ENCODE peak calls at places on chromosomes 1 and 21, in six cellular contexts. E is adipocyte, D is A673, U is spleen, Y is stomach, A is left lung. G is an unnamed sample.

GRCh38 chr1:223531742-223532341 is 133.7 kb downstream of the CAPN8 start:
- DNase-seq in E (peak; percentile 22), D (peak; percentile 70), U (no peak), Y (peak; percentile 75), A (no peak), G (no peak)

GRCh38 chr1:95716097-95716496 is 482.1 kb downstream of the RWDD3 start:
- DNase-seq in E (no peak), D (no peak), U (no peak), Y (no peak), A (no peak), G (no peak)

GRCh38 chr1:43054961-43055360 is 96.3 kb upstream of the SLC2A1 start:
- DNase-seq in E (no peak), D (no peak), U (no peak), Y (no peak), A (no peak), G (no peak)

GRCh38 chr1:226638001-226638601 is 89.5 kb downstream of the STUM start:
- DNase-seq in E (no peak), D (no peak), U (peak; percentile 71), Y (no peak), A (peak; percentile 58), G (peak; percentile 6)

GRCh38 chr1:54284781-54285563 is 85.0 kb downstream of the MRPL37 start:
- DNase-seq in E (no peak), D (no peak), U (no peak), Y (no peak), A (no peak), G (no peak)

GRCh38 chr1:56148466-56149193 is 430.7 kb downstream of the PLPP3 start:
- DNase-seq in E (no peak), D (peak; percentile 9), U (no peak), Y (no peak), A (no peak), G (no peak)

GRCh38 chr1:155012052-155012546 is 9.5 kb downstream of the ZBTB7B start:
- DNase-seq in E (peak; percentile 48), D (peak; percentile 61), U (peak; percentile 81), Y (peak; percentile 70), A (no peak), G (peak; percentile 86)

GRCh38 chr1:199545780-199546179 is 481.7 kb upstream of the NR5A2 start:
- DNase-seq in E (no peak), D (no peak), U (no peak), Y (no peak), A (no peak), G (no peak)

GRCh38 chr1:182588460-182589396 is at the start of gene RNASEL:
- DNase-seq in E (peak; percentile 84), D (peak; percentile 77), U (peak; percentile 93), Y (peak; percentile 84), A (peak; percentile 94), G (peak; percentile 50)

GRCh38 chr1:234724517-234725176 is 114.7 kb upstream of the IRF2BP2 start:
- DNase-seq in E (no peak), D (no peak), U (peak; percentile 82), Y (peak; percentile 82), A (peak; percentile 84), G (peak; percentile 55)

GRCh38 chr1:72567511-72567910 is 285.2 kb upstream of the NEGR1 start:
- DNase-seq in E (peak; percentile 85), D (peak; percentile 37), U (no peak), Y (no peak), A (no peak), G (no peak)

GRCh38 chr1:109792056-109792831 is 28.5 kb upstream of the EPS8L3 start:
- DNase-seq in E (peak; percentile 94), D (peak; percentile 90), U (no peak), Y (peak; percentile 64), A (no peak), G (peak; percentile 77)

GRCh38 chr1:27605796-27606707 is 2.1 kb upstream of the AHDC1 start:
- DNase-seq in E (peak; percentile 83), D (peak; percentile 81), U (no peak), Y (peak; percentile 51), A (peak; percentile 37), G (no peak)

GRCh38 chr1:156532374-156532773 is 31.8 kb upstream of the MEF2D start:
- DNase-seq in E (no peak), D (no peak), U (no peak), Y (no peak), A (no peak), G (no peak)

GRCh38 chr1:23593556-23594148 is 34.4 kb upstream of the ID3 start:
- DNase-seq in E (no peak), D (no peak), U (no peak), Y (no peak), A (no peak), G (no peak)

GRCh38 chr1:8944006-8944405 is 1.7 kb upstream of the CA6 start:
- DNase-seq in E (no peak), D (peak; percentile 85), U (no peak), Y (no peak), A (no peak), G (no peak)

GRCh38 chr21:21688877-21689276 is 690.7 kb downstream of the NCAM2 start:
- DNase-seq in E (peak; percentile 66), D (peak; percentile 72), U (no peak), Y (no peak), A (peak; percentile 34), G (no peak)

GRCh38 chr1:104923075-104923474 is 1173.4 kb downstream of the AMY1C start:
- DNase-seq in E (no peak), D (no peak), U (no peak), Y (no peak), A (no peak), G (no peak)

GRCh38 chr21:31731112-31731801 is 661 bp downstream of the SCAF4 start:
- DNase-seq in E (peak; percentile 79), D (peak; percentile 40), U (peak; percentile 92), Y (peak; percentile 40), A (peak; percentile 87), G (no peak)

GRCh38 chr1:12174789-12175455 is 8.1 kb downstream of the TNFRSF1B start:
- DNase-seq in E (no peak), D (no peak), U (peak; percentile 87), Y (no peak), A (peak; percentile 87), G (no peak)

GRCh38 chr21:45940621-45941337 is 40.8 kb upstream of the COL6A1 start:
- DNase-seq in E (no peak), D (no peak), U (peak; percentile 58), Y (no peak), A (peak; percentile 58), G (no peak)

GRCh38 chr1:36175137-36176095 is 19.5 kb downstream of the MAP7D1 start:
- DNase-seq in E (peak; percentile 48), D (no peak), U (no peak), Y (peak; percentile 35), A (no peak), G (no peak)

GRCh38 chr1:14945132-14946010 is 208.2 kb upstream of the TMEM51 start:
- DNase-seq in E (peak; percentile 92), D (peak; percentile 29), U (no peak), Y (peak; percentile 30), A (peak; percentile 59), G (no peak)

GRCh38 chr1:64518692-64519481 is 49.0 kb downstream of the CACHD1 start:
- DNase-seq in E (no peak), D (no peak), U (no peak), Y (no peak), A (no peak), G (no peak)
- H3K4me1 ChIP-seq in E (peaks cover 55% of the 10 kb centered on the region), D (peaks cover 60% of the 10 kb centered on the region), U (peaks cover 50% of the 10 kb centered on the region), Y (peaks cover 31% of the 10 kb centered on the region), A (peaks cover 12% of the 10 kb centered on the region), G (peaks cover 15% of the 10 kb centered on the region)

DNA sequence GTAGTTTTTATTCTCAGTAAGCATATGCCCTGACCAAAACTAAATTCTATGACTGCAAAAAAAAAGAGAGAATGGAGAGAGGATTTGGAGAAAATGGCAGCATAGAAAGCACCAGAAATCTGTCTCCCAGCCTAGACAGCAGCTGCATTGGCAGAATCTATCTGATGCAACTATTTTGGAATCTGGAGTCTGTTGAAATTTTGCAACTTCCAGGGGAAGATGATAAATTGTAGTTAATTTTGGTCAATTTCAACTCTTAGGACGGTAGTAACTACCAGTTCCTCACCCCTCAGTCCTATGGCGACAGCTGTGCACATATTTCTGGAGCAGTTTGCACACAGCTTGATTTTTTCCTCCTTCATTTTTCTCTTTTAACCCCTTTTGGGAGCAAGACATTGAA is 10.9 kb downstream of the EXO5 start:
- DNase-seq in E (peak; percentile 21), D (no peak), U (no peak), Y (no peak), A (no peak), G (no peak)
- H3K9me3 ChIP-seq in E (no peaks in the 10 kb centered on the region), D (peaks cover 55% of the 10 kb centered on the region), U (peaks cover 14% of the 10 kb centered on the region), Y (peaks cover 40% of the 10 kb centered on the region), A (peaks cover 87% of the 10 kb centered on the region), G (peaks cover 19% of the 10 kb centered on the region)

DNA sequence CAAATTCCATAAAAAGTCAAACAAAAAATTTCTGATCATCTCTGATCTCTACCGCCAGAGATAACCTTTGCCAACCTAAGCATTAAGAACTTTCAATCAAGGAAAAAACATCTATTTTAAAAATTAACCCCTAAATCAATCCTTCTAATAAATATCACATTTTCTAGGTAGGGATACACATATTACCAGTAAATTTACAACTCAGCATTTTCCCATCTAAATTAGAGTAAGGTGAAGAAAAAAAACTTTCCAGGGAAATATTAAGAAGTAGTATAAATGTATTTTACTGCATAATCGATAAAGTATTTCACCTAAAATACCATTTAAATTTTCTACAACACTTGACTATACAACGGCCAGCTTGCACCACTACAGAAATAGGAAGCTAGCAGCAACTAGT is 1.5 kb downstream of the STX6 start:
- DNase-seq in E (no peak), D (no peak), U (no peak), Y (no peak), A (no peak), G (no peak)
- H3K4me3 ChIP-seq in E (peak overlapping the region; percentile 95), D (peak overlapping the region; percentile 97), U (peak overlapping the region; percentile 82), Y (peak overlapping the region; percentile 88), A (peak overlapping the region; percentile 93), G (peak overlapping the region; percentile 80)

GRCh38 chr1:25914074-25914995 is 8.1 kb upstream of the STMN1 start:
- DNase-seq in E (peak; percentile 43), D (no peak), U (no peak), Y (no peak), A (no peak), G (no peak)

GRCh38 chr1:25911162-25911561 is 4.9 kb upstream of the STMN1 start:
- DNase-seq in E (no peak), D (no peak), U (no peak), Y (no peak), A (no peak), G (no peak)

GRCh38 chr1:25913166-25913565 is 6.9 kb upstream of the STMN1 start:
- DNase-seq in E (no peak), D (no peak), U (no peak), Y (no peak), A (no peak), G (no peak)

GRCh38 chr1:25909062-25909461 is 2.8 kb upstream of the STMN1 start:
- DNase-seq in E (no peak), D (no peak), U (no peak), Y (no peak), A (no peak), G (no peak)

DNA sequence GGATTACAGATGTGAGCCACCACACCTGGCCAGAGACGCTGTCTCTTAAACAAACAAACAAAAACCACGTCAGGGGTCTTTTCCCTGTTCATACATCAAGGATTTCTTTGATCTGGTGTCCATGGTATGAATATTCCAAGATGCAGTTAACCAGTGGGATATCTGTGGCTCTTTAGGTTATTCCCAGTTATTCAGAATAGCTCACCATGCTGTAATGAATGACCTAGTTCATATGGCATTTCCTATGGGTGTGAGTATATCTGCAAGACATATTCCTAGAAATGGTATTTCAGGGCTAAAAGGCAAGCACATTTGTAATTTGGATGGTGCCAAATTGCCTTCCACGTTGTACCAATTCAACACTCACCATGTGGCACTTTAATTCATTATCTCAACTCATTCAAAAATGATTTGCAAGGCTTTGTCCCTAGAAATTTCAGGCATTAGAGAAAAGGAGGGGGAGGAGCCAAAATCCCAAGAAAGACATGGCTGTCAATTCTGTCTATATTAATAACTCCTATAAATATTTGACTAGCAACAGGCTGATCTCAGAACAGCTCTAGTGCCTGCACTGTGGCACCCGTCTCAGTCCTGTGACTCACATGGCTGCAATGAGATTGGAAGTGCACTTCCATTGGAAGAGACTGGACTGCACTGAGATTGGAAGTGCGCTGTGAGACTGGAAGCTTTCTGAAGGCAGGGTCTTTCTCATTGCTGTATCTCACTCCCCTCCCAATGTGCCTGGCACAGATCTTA is 6.0 kb upstream of the STMN1 start:
- DNase-seq in E (peak; percentile 62), D (no peak), U (no peak), Y (no peak), A (no peak), G (no peak)
- H3K4me1 ChIP-seq in E (peaks cover 8% of the 10 kb centered on the region), D (no peaks in the 10 kb centered on the region), U (peaks cover under 1% of the 10 kb centered on the region), Y (no peaks in the 10 kb centered on the region), A (no peaks in the 10 kb centered on the region), G (no peaks in the 10 kb centered on the region)